ENCODE peak calls at places on chromosomes 7 and 10, in six cellular contexts. L, R, Q, N, A and Y are unnamed samples.

GRCh38 chr7:117069379-117069778 is 116.1 kb downstream of the ST7 start:
- DNase-seq in R (no peak), N (no peak), A (no peak), L (no peak), Q (no peak), Y (no peak)

GRCh38 chr10:81874878-81875679 is at the start of gene NRG3:
- DNase-seq in A (no peak), L (no peak), R (no peak), Q (peak; percentile 49), N (no peak), Y (no peak)

GRCh38 chr10:121159670-121160069 is 308.5 kb downstream of the WDR11 start:
- DNase-seq in N (no peak), R (no peak), L (no peak), A (no peak), Q (no peak), Y (no peak)

GRCh38 chr10:124641282-124642075 is 102.7 kb downstream of the FAM53B start:
- DNase-seq in L (peak; percentile 86), Q (no peak), R (peak; percentile 70), N (no peak), A (peak; percentile 85), Y (no peak)

GRCh38 chr7:519429-519973 is at the start of gene PDGFA:
- DNase-seq in N (no peak), L (peak; percentile 40), A (no peak), R (no peak), Q (no peak), Y (no peak)

GRCh38 chr10:73251683-73252444 is 580 bp downstream of the MRPS16 start:
- DNase-seq in A (no peak), N (no peak), R (no peak), Q (peak; percentile 5), L (no peak), Y (no peak)

GRCh38 chr7:96728139-96728538 is 18.5 kb upstream of the SEM1 start:
- DNase-seq in A (no peak), R (no peak), L (no peak), N (no peak), Q (no peak), Y (no peak)

GRCh38 chr7:151254316-151254715 is 5.8 kb upstream of the SMARCD3 start:
- DNase-seq in R (no peak), A (no peak), Q (no peak), L (no peak), N (no peak), Y (peak; percentile 65)

GRCh38 chr7:150660939-150661613 is 24.4 kb upstream of the GIMAP2 start:
- DNase-seq in A (no peak), L (no peak), N (no peak), R (no peak), Q (no peak), Y (no peak)

GRCh38 chr7:149763563-149764240 is 9.7 kb downstream of the ZNF467 start:
- DNase-seq in L (no peak), A (no peak), R (no peak), Q (no peak), N (no peak), Y (no peak)

GRCh38 chr10:101219137-101219945 is 9.9 kb downstream of the LBX1 start:
- DNase-seq in A (no peak), N (no peak), R (no peak), L (no peak), Q (no peak), Y (no peak)

GRCh38 chr7:4838626-4839334 is 23.1 kb downstream of the PAPOLB start:
- DNase-seq in Q (no peak), L (no peak), N (no peak), A (no peak), R (no peak), Y (no peak)

GRCh38 chr7:55074008-55074499 is 55.2 kb downstream of the EGFR start:
- DNase-seq in N (peak; percentile 95), Q (no peak), R (no peak), L (peak; percentile 58), A (no peak), Y (no peak)

GRCh38 chr10:106789623-106790022 is 374.9 kb downstream of the SORCS1 start:
- DNase-seq in L (no peak), A (no peak), R (no peak), N (no peak), Q (no peak), Y (no peak)

GRCh38 chr7:108480311-108480710 is 24.1 kb upstream of the NRCAM start:
- DNase-seq in Q (no peak), A (no peak), L (no peak), N (no peak), R (no peak), Y (no peak)

GRCh38 chr10:8053446-8054242 is 844 bp upstream of the GATA3 start:
- DNase-seq in N (peak; percentile 90), A (peak; percentile 82), R (peak; percentile 35), Q (peak; percentile 97), L (peak; percentile 98), Y (peak; percentile 52)

GRCh38 chr7:151696738-151697514 is 177.2 kb upstream of the RHEB start:
- DNase-seq in R (no peak), L (no peak), A (no peak), Q (no peak), N (no peak), Y (no peak)

GRCh38 chr7:73954181-73954580 is 73.8 kb upstream of the ELN start:
- DNase-seq in N (no peak), A (no peak), R (no peak), Q (no peak), L (no peak), Y (no peak)

GRCh38 chr10:125824736-125825135 is 1.4 kb downstream of the BCCIP start:
- DNase-seq in L (peak; percentile 18), N (no peak), R (no peak), Q (no peak), A (no peak), Y (no peak)

GRCh38 chr10:112471878-112472487 is 25.0 kb downstream of the VTI1A start:
- DNase-seq in R (no peak), L (peak; percentile 74), A (peak; percentile 60), Q (no peak), N (no peak), Y (no peak)

GRCh38 chr7:16585540-16585939 is 58.9 kb downstream of the LRRC72 start:
- DNase-seq in A (no peak), R (no peak), N (no peak), L (no peak), Q (no peak), Y (no peak)

GRCh38 chr10:4196948-4197390 is 412.0 kb upstream of the KLF6 start:
- DNase-seq in N (no peak), R (no peak), Q (no peak), L (no peak), A (peak; percentile 15), Y (no peak)

GRCh38 chr7:116836911-116837310 is 25.5 kb upstream of the CAPZA2 start:
- DNase-seq in R (no peak), N (no peak), L (no peak), Q (no peak), A (no peak), Y (no peak)

GRCh38 chr10:86958109-86958830 is at the start of gene SNCG:
- DNase-seq in Q (no peak), R (no peak), L (no peak), A (no peak), N (no peak), Y (peak; percentile 43)

GRCh38 chr7:93375603-93376002 is 143.4 kb downstream of the VPS50 start:
- DNase-seq in Q (no peak), L (no peak), N (no peak), A (no peak), R (no peak), Y (no peak)

GRCh38 chr10:451021-451471 is 238.4 kb downstream of the DIP2C start:
- DNase-seq in R (no peak), L (no peak), Q (no peak), N (no peak), A (peak; percentile 81), Y (no peak)

GRCh38 chr7:40647719-40648118 is 512.9 kb downstream of the SUGCT start:
- DNase-seq in L (no peak), Q (no peak), N (no peak), R (no peak), A (no peak), Y (no peak)

GRCh38 chr10:74799840-74800239 is 26.6 kb upstream of the KAT6B start:
- DNase-seq in R (no peak), A (peak; percentile 68), L (no peak), N (peak; percentile 59), Q (no peak), Y (no peak)

GRCh38 chr7:158828343-158829020 is 827 bp downstream of the ESYT2 start:
- DNase-seq in A (no peak), L (no peak), N (no peak), Q (peak; percentile 58), R (peak; percentile 58), Y (peak; percentile 81)